ENCODE peak calls at places on chromosomes 16 and 17, in six cellular contexts. One of them, this sample, is unnamed. For H3K4me1, the result is how much of the 10 kb centered on the place peaks cover.

GRCh38 chr16:30570621-30571443 is 682 bp downstream of the ZNF688 start:
- ATAC-seq in GM12878: no peak
- ATAC-seq in A549: peak
- ATAC-seq in HepG2: peak
- ATAC-seq in K562: no peak
- ATAC-seq in upper lobe of left lung: no peak
- ATAC-seq in this sample: no peak

GRCh38 chr16:89785523-89786155 is 30.8 kb downstream of the FANCA start:
- ATAC-seq in GM12878: no peak
- ATAC-seq in A549: no peak
- ATAC-seq in HepG2: no peak
- ATAC-seq in K562: no peak
- ATAC-seq in upper lobe of left lung: no peak
- ATAC-seq in this sample: no peak

GRCh38 chr17:37054894-37055293 is 106.1 kb downstream of the AATF start:
- ATAC-seq in GM12878: no peak
- ATAC-seq in A549: no peak
- ATAC-seq in HepG2: no peak
- ATAC-seq in K562: no peak
- ATAC-seq in upper lobe of left lung: no peak
- ATAC-seq in this sample: no peak

GRCh38 chr17:44078412-44078811 is 7.9 kb downstream of the G6PC3 start:
- ATAC-seq in GM12878: no peak
- ATAC-seq in A549: peak
- ATAC-seq in HepG2: no peak
- ATAC-seq in K562: no peak
- ATAC-seq in upper lobe of left lung: no peak
- ATAC-seq in this sample: no peak

GRCh38 chr17:65531508-65532431 is 29.7 kb downstream of the AXIN2 start:
- ATAC-seq in GM12878: no peak
- ATAC-seq in A549: peak
- ATAC-seq in HepG2: peak
- ATAC-seq in K562: no peak
- ATAC-seq in upper lobe of left lung: peak
- ATAC-seq in this sample: peak

GRCh38 chr17:49775546-49776260 is 11.8 kb upstream of the FAM117A start:
- ATAC-seq in GM12878: no peak
- ATAC-seq in A549: no peak
- ATAC-seq in HepG2: peak
- ATAC-seq in K562: no peak
- ATAC-seq in upper lobe of left lung: peak
- ATAC-seq in this sample: peak

GRCh38 chr16:70698901-70699300 is 13.0 kb upstream of the MTSS2 start:
- ATAC-seq in GM12878: no peak
- ATAC-seq in A549: no peak
- ATAC-seq in HepG2: no peak
- ATAC-seq in K562: no peak
- ATAC-seq in upper lobe of left lung: no peak
- ATAC-seq in this sample: no peak

GRCh38 chr16:10838611-10839270 is 20.1 kb upstream of the TVP23A start:
- ATAC-seq in GM12878: no peak
- ATAC-seq in A549: no peak
- ATAC-seq in HepG2: no peak
- ATAC-seq in K562: no peak
- ATAC-seq in upper lobe of left lung: no peak
- ATAC-seq in this sample: no peak

GRCh38 chr17:68461589-68461988 is 4.3 kb upstream of the WIPI1 start:
- ATAC-seq in GM12878: peak
- ATAC-seq in A549: no peak
- ATAC-seq in HepG2: no peak
- ATAC-seq in K562: no peak
- ATAC-seq in upper lobe of left lung: no peak
- ATAC-seq in this sample: no peak

GRCh38 chr17:68565656-68566055 is 35.5 kb downstream of the FAM20A start:
- ATAC-seq in GM12878: no peak
- ATAC-seq in A549: no peak
- ATAC-seq in HepG2: no peak
- ATAC-seq in K562: no peak
- ATAC-seq in upper lobe of left lung: no peak
- ATAC-seq in this sample: no peak

GRCh38 chr17:35752945-35753764 is at the start of gene GAS2L2:
- ATAC-seq in GM12878: no peak
- ATAC-seq in A549: peak
- ATAC-seq in HepG2: peak
- ATAC-seq in K562: peak
- ATAC-seq in upper lobe of left lung: peak
- ATAC-seq in this sample: no peak

GRCh38 chr17:31695456-31696090 is 163.5 kb downstream of the COPRS start:
- ATAC-seq in GM12878: no peak
- ATAC-seq in A549: no peak
- ATAC-seq in HepG2: peak
- ATAC-seq in K562: no peak
- ATAC-seq in upper lobe of left lung: no peak
- ATAC-seq in this sample: peak

GRCh38 chr17:21358185-21358584 is 18.0 kb upstream of the KCNJ12 start:
- ATAC-seq in GM12878: no peak
- ATAC-seq in A549: peak
- ATAC-seq in HepG2: no peak
- ATAC-seq in K562: no peak
- ATAC-seq in upper lobe of left lung: no peak
- ATAC-seq in this sample: no peak

GRCh38 chr17:74354561-74354960 is 7.1 kb downstream of the BTBD17 start:
- ATAC-seq in GM12878: peak
- ATAC-seq in A549: peak
- ATAC-seq in HepG2: peak
- ATAC-seq in K562: peak
- ATAC-seq in upper lobe of left lung: no peak
- ATAC-seq in this sample: no peak

DNA sequence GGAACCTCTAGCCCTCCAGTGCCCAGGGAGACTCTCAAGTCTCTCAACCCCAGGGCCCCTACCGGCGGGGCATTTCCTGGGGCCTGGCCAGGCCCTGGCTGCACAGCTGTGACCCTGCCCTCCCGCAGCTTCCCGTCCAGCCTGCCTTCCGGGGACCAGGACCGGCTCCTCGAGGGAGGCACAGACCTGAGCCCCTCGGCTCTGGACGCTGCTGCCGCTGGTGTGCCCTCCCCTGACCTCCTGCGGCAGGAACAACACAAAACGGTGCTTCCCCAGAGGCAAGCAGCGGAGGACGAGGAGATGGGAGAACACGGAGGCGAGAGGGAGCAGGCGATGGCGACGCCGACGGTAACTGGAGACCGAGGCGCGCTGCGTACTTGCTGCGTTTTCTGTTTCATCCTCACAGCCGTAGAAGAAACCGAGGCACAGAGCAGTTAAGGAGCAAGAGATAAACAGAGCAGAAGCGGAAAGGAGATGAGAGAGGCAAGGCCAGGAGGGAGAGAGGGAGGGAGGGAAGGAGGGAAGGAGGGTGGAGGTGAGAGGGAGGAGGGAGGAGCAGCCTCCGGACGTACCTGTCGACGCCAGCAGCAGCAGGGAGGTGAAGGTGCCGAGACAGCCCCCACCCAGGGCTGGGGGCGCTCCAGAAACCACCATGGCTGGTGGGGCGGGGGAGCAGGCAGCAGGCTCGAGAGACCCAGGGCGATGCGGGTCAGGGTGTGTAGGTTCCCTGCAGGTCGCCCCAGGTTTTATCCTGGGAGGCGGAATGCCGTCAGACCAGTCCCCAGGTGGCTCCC is at the start of gene PRSS22:
- ATAC-seq in GM12878: no peak
- ATAC-seq in A549: peak
- ATAC-seq in HepG2: peak
- ATAC-seq in K562: peak
- ATAC-seq in upper lobe of left lung: peak
- ATAC-seq in this sample: no peak
- TF ChIP-seq EP300 in GM12878: no peak
- TF ChIP-seq EP300 in A549: no peak
- TF ChIP-seq EP300 in HepG2: no peak
- TF ChIP-seq EP300 in K562: no peak
- TF ChIP-seq EP300 in upper lobe of left lung: no peak
- TF ChIP-seq EP300 in this sample: no peak

GRCh38 chr16:81546781-81547180 is 102.2 kb downstream of the CMIP start:
- ATAC-seq in GM12878: no peak
- ATAC-seq in A549: no peak
- ATAC-seq in HepG2: no peak
- ATAC-seq in K562: no peak
- ATAC-seq in upper lobe of left lung: no peak
- ATAC-seq in this sample: no peak

GRCh38 chr16:81548551-81548900 is 103.9 kb downstream of the CMIP start:
- ATAC-seq in GM12878: no peak
- ATAC-seq in A549: no peak
- ATAC-seq in HepG2: no peak
- ATAC-seq in K562: no peak
- ATAC-seq in upper lobe of left lung: no peak
- ATAC-seq in this sample: no peak

GRCh38 chr16:81548901-81549546 is 104.4 kb downstream of the CMIP start:
- ATAC-seq in GM12878: no peak
- ATAC-seq in A549: peak
- ATAC-seq in HepG2: peak
- ATAC-seq in K562: no peak
- ATAC-seq in upper lobe of left lung: no peak
- ATAC-seq in this sample: no peak

GRCh38 chr16:81547194-81547918 is 102.7 kb downstream of the CMIP start:
- ATAC-seq in GM12878: no peak
- ATAC-seq in A549: no peak
- ATAC-seq in HepG2: no peak
- ATAC-seq in K562: no peak
- ATAC-seq in upper lobe of left lung: no peak
- ATAC-seq in this sample: no peak

GRCh38 chr16:81547919-81548216 is 103.3 kb downstream of the CMIP start:
- ATAC-seq in GM12878: no peak
- ATAC-seq in A549: no peak
- ATAC-seq in HepG2: no peak
- ATAC-seq in K562: no peak
- ATAC-seq in upper lobe of left lung: no peak
- ATAC-seq in this sample: no peak
- H3K4me1 ChIP-seq in GM12878: under half
- H3K4me1 ChIP-seq in A549: half or more
- H3K4me1 ChIP-seq in HepG2: half or more
- H3K4me1 ChIP-seq in K562: under half
- H3K4me1 ChIP-seq in upper lobe of left lung: half or more
- H3K4me1 ChIP-seq in this sample: under half

GRCh38 chr16:17403859-17404545 is 66.8 kb downstream of the XYLT1 start:
- ATAC-seq in GM12878: peak
- ATAC-seq in A549: no peak
- ATAC-seq in HepG2: no peak
- ATAC-seq in K562: no peak
- ATAC-seq in upper lobe of left lung: no peak
- ATAC-seq in this sample: no peak

GRCh38 chr16:17408296-17408695 is 62.5 kb downstream of the XYLT1 start:
- ATAC-seq in GM12878: no peak
- ATAC-seq in A549: no peak
- ATAC-seq in HepG2: no peak
- ATAC-seq in K562: no peak
- ATAC-seq in upper lobe of left lung: no peak
- ATAC-seq in this sample: no peak

GRCh38 chr16:17403156-17403809 is 67.5 kb downstream of the XYLT1 start:
- ATAC-seq in GM12878: peak
- ATAC-seq in A549: no peak
- ATAC-seq in HepG2: no peak
- ATAC-seq in K562: no peak
- ATAC-seq in upper lobe of left lung: no peak
- ATAC-seq in this sample: no peak

GRCh38 chr16:17407321-17407720 is 63.4 kb downstream of the XYLT1 start:
- ATAC-seq in GM12878: no peak
- ATAC-seq in A549: no peak
- ATAC-seq in HepG2: no peak
- ATAC-seq in K562: no peak
- ATAC-seq in upper lobe of left lung: no peak
- ATAC-seq in this sample: no peak

DNA sequence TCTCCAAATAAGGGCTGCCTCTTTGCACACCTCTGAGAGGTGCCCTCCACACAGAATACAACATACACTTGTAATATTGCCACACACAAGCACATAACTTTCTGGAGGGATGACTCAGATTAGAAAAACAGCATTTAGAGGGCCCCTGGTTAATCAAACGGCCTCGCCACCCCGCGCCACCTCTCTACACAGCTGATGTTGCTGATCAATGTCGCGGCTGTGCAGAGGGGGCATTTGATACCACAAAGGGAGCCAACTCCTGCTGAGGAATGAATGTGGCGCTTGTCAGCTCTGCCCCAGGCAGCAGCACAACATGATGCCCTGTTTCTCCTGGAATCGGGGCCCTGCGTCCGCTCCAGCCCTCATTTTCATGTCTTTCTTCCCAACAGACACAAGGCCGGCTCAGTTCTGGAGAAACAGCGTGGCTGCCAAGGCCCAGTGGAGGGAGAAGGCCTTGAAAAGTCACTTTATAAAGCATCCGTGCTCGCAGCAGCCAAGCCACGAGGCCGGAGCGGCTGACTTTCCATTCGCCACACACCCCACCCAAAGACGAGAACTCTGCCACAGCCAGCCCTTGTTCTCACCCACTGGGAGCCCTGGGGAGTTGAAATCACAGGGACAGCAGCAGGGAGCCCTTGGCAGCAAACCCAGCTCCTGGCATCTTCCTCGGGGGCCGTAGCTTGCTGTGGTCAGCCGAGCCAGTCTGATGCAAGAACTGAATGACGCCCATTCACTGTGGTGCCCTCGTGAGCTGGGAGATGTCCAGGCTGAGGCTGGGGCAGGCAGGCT is 65.7 kb downstream of the XYLT1 start:
- ATAC-seq in GM12878: no peak
- ATAC-seq in A549: no peak
- ATAC-seq in HepG2: peak
- ATAC-seq in K562: no peak
- ATAC-seq in upper lobe of left lung: no peak
- ATAC-seq in this sample: peak
- TF ChIP-seq EP300 in GM12878: no peak
- TF ChIP-seq EP300 in A549: no peak
- TF ChIP-seq EP300 in HepG2: no peak
- TF ChIP-seq EP300 in K562: no peak
- TF ChIP-seq EP300 in upper lobe of left lung: no peak
- TF ChIP-seq EP300 in this sample: peak

DNA sequence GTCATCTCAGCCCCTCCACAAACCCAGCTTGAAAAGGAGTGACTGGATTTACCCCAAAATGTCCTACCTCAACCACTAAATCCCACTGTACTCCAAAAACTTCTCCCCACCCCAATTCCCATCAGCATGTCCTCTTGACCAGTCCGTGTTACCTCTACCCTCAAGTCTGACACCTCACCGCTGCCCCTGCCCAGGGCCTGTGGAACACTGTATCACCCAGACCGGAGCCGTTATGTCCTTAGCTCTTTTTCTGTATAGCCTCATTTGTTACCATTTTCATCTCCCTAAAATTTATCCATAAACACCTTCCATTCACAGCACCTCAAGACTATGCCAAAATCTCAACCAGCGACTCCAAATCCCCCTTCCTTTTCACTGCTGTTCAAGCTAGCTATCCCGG is 2.4 kb downstream of the PHF23 start:
- ATAC-seq in GM12878: no peak
- ATAC-seq in A549: no peak
- ATAC-seq in HepG2: no peak
- ATAC-seq in K562: no peak
- ATAC-seq in upper lobe of left lung: no peak
- ATAC-seq in this sample: no peak
- H3K4me1 ChIP-seq in GM12878: under half
- H3K4me1 ChIP-seq in A549: half or more
- H3K4me1 ChIP-seq in HepG2: half or more
- H3K4me1 ChIP-seq in K562: under half
- H3K4me1 ChIP-seq in upper lobe of left lung: half or more
- H3K4me1 ChIP-seq in this sample: under half